ENCODE peak calls at places on chromosomes 5 and 9, in eight cellular contexts. L is astrocyte, C is MM.1S, T is stomach, G is OCI-LY7, P is kidney epithelial cell, X is transverse colon, U is retinal pigment epithelial cell. R is an unnamed sample.
A peak's percentile ranks its signal among the peaks of the same experiment; 100 is the strongest.

GRCh38 chr5:115460476-115460875 is 84.1 kb downstream of the FEM1C start:
- DNase-seq in T (peak; percentile 80), C (no peak), X (no peak), U (no peak), P (no peak), G (no peak), L (peak; percentile 91), R (no peak)

GRCh38 chr9:23820731-23821399 is 5.2 kb downstream of the ELAVL2 start:
- DNase-seq in X (no peak), G (no peak), U (no peak), L (no peak), T (no peak), C (no peak), P (no peak), R (no peak)

GRCh38 chr9:5446451-5447236 is 3.7 kb upstream of the CD274 start:
- DNase-seq in G (no peak), P (no peak), U (no peak), X (no peak), L (peak; percentile 52), C (no peak), T (no peak), R (no peak)

GRCh38 chr9:132267660-132268059 is 87.1 kb downstream of the SETX start:
- DNase-seq in P (no peak), X (no peak), C (no peak), U (no peak), L (no peak), T (no peak), G (no peak), R (no peak)

GRCh38 chr5:179613460-179614071 is 9.9 kb downstream of the HNRNPH1 start:
- DNase-seq in C (no peak), X (no peak), P (peak; percentile 47), L (no peak), G (no peak), T (no peak), U (no peak), R (no peak)

GRCh38 chr5:178335287-178336030 is 102.9 kb upstream of the PHYKPL start:
- DNase-seq in P (no peak), C (no peak), T (no peak), U (no peak), L (no peak), X (no peak), G (no peak), R (no peak)

GRCh38 chr5:172002310-172002709 is 4.1 kb downstream of the FBXW11 start:
- DNase-seq in G (peak; percentile 65), X (no peak), U (no peak), T (no peak), P (no peak), L (no peak), C (peak; percentile 36), R (no peak)

GRCh38 chr5:2746642-2747041 is 4.8 kb downstream of the IRX2 start:
- DNase-seq in G (no peak), T (no peak), L (peak; percentile 74), U (no peak), P (no peak), X (no peak), C (no peak), R (no peak)

GRCh38 chr5:113050606-113051391 is 74.2 kb downstream of the DCP2 start:
- DNase-seq in T (no peak), U (no peak), L (peak; percentile 88), X (no peak), C (peak; percentile 72), G (no peak), P (no peak), R (no peak)

GRCh38 chr9:104091028-104091590 is 3.0 kb upstream of the SMC2 start:
- DNase-seq in P (no peak), X (no peak), C (no peak), G (no peak), L (no peak), U (no peak), T (no peak), R (no peak)

GRCh38 chr9:19416143-19416542 is 7.3 kb downstream of the ACER2 start:
- DNase-seq in G (no peak), P (no peak), L (peak; percentile 68), U (no peak), T (no peak), C (no peak), X (no peak), R (no peak)

GRCh38 chr9:89743576-89744254 is 138.9 kb downstream of the GADD45G start:
- DNase-seq in X (no peak), L (no peak), P (no peak), C (peak; percentile 91), G (peak; percentile 78), U (no peak), T (no peak), R (no peak)

GRCh38 chr5:177319913-177320588 is 8.4 kb upstream of the MXD3 start:
- DNase-seq in T (no peak), P (no peak), G (no peak), X (no peak), L (no peak), U (no peak), C (no peak), R (no peak)

GRCh38 chr9:81596671-81597426 is 92.5 kb downstream of the TLE1 start:
- DNase-seq in T (no peak), L (no peak), C (no peak), P (no peak), U (no peak), G (no peak), X (no peak), R (no peak)

GRCh38 chr9:89022902-89023301 is 31.6 kb downstream of the S1PR3 start:
- DNase-seq in C (no peak), X (no peak), T (peak; percentile 40), P (no peak), G (no peak), L (peak; percentile 74), U (peak; percentile 87), R (no peak)

GRCh38 chr9:23153058-23153457 is 673.0 kb downstream of the ELAVL2 start:
- DNase-seq in C (no peak), X (no peak), L (no peak), P (no peak), G (peak; percentile 23), T (no peak), U (no peak), R (no peak)

GRCh38 chr5:76604838-76605237 is 18.4 kb downstream of the F2RL2 start:
- DNase-seq in T (no peak), U (no peak), P (no peak), L (peak; percentile 37), C (no peak), G (no peak), X (no peak), R (no peak)

GRCh38 chr5:134466241-134467069 is 54.8 kb upstream of the CDKN2AIPNL start:
- DNase-seq in L (peak; percentile 52), X (peak; percentile 99), P (peak; percentile 66), G (no peak), U (no peak), T (peak; percentile 97), C (no peak), R (peak; percentile 38)

GRCh38 chr9:5455181-5455580 is 4.8 kb downstream of the CD274 start:
- DNase-seq in C (no peak), U (no peak), G (no peak), L (peak; percentile 86), X (no peak), P (no peak), T (no peak), R (no peak)

GRCh38 chr5:115586525-115587146 is 15.6 kb downstream of the TICAM2 start:
- DNase-seq in T (no peak), G (peak; percentile 44), U (no peak), P (no peak), X (no peak), C (peak; percentile 39), L (no peak), R (no peak)

DNA sequence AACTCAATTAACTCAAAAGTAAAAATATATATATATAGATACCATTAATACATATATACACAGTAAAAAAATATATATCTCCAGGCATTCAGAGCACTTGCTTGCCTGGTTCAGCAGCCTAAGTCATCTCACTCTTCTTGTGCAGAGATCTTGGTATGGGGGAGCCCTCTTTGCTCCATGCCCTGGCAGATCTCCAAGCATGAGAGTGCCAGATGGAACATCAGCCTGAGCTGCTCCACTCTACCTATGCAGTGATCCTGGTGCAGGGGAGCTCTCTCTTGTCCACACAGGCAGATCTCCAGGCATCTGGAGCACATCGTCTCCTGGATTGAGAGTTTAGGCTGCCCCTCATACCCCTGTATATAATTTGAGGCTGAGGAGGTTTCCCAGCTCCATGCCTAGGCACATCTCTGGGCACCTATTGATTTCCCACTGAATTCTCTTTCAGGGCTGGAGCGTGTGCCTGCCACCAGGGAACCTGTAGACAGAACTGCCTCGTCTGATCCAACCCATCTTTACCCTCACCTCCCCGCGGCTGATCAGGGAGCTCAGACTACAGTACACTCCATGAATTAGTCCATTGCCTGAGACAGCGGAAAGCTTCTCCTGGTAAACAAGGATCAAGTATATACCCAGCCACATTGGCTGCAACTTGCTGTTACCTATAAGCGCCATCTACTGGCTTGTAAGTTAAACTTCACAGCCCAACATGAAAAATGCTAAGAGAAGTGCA is 342.4 kb upstream of the GRIA1 start:
- DNase-seq in X (no peak), C (peak; percentile 46), L (peak; percentile 54), P (peak; percentile 43), T (no peak), G (peak; percentile 39), U (peak; percentile 43), R (peak; percentile 41)
- TF ChIP-seq CTCF in X (peak; percentile 36), C (peak; percentile 76), L (peak; percentile 73), P (peak; percentile 78), T (no peak), G (peak; percentile 85), U (peak; percentile 84), R (peak; percentile 74)

GRCh38 chr5:170302729-170303501 is 5.3 kb upstream of the LCP2 start:
- DNase-seq in U (no peak), P (no peak), C (peak; percentile 89), T (no peak), G (peak; percentile 82), L (no peak), X (no peak), R (no peak)
- H3K4me3 ChIP-seq in U (no peak overlapping the region), P (no peak overlapping the region), C (peak overlapping the region; percentile 7), T (peak overlapping the region; percentile 8), G (peak overlapping the region; percentile 50), L (no peak overlapping the region), X (no peak overlapping the region), R (no peak overlapping the region)

DNA sequence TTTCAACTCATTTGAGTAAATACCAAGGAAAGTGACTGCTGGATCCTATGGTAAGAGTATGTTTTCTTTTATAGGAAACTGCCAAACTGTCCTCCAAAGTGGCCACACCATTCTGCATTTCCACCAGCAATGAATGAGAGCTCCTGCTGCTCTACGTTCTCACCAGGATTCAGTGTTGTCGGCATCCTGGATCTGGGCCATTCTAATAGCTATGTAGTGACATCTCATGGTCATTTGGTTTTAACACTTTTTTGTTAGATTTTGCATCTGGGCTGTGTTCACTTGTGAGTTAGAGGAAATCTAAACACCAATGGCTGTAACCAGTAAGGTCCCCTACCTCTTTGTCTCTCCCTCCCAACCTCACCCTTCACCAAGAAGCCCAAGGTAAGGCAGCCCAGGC is 115.9 kb downstream of the ATPSCKMT start:
- DNase-seq in X (no peak), U (no peak), L (no peak), C (no peak), T (no peak), G (no peak), P (no peak), R (no peak)
- TF ChIP-seq CTCF in X (no peak), U (no peak), L (no peak), C (no peak), T (no peak), G (no peak), P (no peak), R (no peak)

DNA sequence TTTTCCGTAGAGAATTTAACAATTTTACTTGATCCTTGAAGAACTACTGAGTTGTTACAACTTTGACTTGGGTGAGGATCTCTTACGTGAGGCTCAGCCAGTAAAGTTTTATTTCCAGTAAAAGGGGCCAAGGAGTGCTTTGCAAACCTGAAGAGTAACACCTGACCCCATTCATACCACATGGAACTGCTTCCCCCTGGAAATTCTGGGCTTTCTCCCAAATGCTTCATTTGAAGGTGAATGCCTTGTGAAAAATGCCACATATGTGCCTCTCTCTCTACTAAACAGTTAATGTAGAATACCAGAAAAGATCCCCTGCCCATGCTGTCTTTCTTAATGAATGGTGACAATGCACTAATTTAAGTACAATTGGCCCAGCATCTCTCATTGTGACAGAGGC is 844.0 kb upstream of the WWC1 start:
- DNase-seq in C (no peak), T (no peak), G (no peak), X (no peak), L (no peak), P (no peak), U (no peak), R (no peak)
- H3K4me3 ChIP-seq in C (no peak overlapping the region), T (no peak overlapping the region), G (no peak overlapping the region), X (no peak overlapping the region), L (no peak overlapping the region), P (no peak overlapping the region), U (no peak overlapping the region), R (no peak overlapping the region)